ENCODE peak calls at places on chromosome 19, in eight cellular contexts. A, D, P, T, N, M, Q and K are unnamed samples.

GRCh38 chr19:47225746-47226425 is 5.1 kb downstream of the BBC3 start:
- DNase-seq in T (peak), D (peak), M (peak), N (peak), Q (peak), P (peak), A (peak), K (peak)

GRCh38 chr19:6278740-6279619 is 795 bp downstream of the MLLT1 start:
- DNase-seq in N (peak), Q (no peak), T (no peak), M (no peak), P (no peak), D (peak), A (no peak), K (peak)

GRCh38 chr19:55146078-55146647 is 2.8 kb downstream of the TNNT1 start:
- DNase-seq in P (no peak), A (peak), T (no peak), Q (no peak), M (no peak), N (peak), D (no peak), K (no peak)

GRCh38 chr19:49832556-49832955 is 14.5 kb downstream of the MED25 start:
- DNase-seq in T (no peak), Q (peak), D (no peak), N (peak), P (no peak), A (no peak), M (no peak), K (no peak)

GRCh38 chr19:10552596-10553053 is 8.9 kb downstream of the ATG4D start:
- DNase-seq in M (no peak), D (no peak), T (no peak), P (no peak), N (peak), Q (no peak), A (no peak), K (peak)

GRCh38 chr19:5850743-5851293 is 431 bp downstream of the FUT3 start:
- DNase-seq in A (peak), M (no peak), P (no peak), N (no peak), T (peak), D (no peak), Q (peak), K (no peak)

GRCh38 chr19:33688657-33688992 is 66.9 kb downstream of the CHST8 start:
- DNase-seq in P (peak), A (no peak), N (no peak), Q (no peak), D (no peak), M (no peak), T (no peak), K (no peak)

GRCh38 chr19:7242601-7243258 is 51.5 kb downstream of the INSR start:
- DNase-seq in P (peak), M (peak), D (no peak), Q (peak), T (peak), N (peak), A (peak), K (peak)

GRCh38 chr19:43634068-43634467 is 5.6 kb downstream of the CADM4 start:
- DNase-seq in T (no peak), M (no peak), A (no peak), N (no peak), D (no peak), Q (no peak), P (no peak), K (no peak)

GRCh38 chr19:13859361-13859880 is 17.5 kb upstream of the NANOS3 start:
- DNase-seq in D (no peak), P (no peak), T (peak), A (no peak), N (peak), M (no peak), Q (no peak), K (no peak)

GRCh38 chr19:3099347-3100145 is 5.4 kb downstream of the GNA11 start:
- DNase-seq in Q (no peak), M (no peak), D (no peak), A (no peak), N (no peak), P (no peak), T (no peak), K (no peak)

GRCh38 chr19:6522712-6523111 is 8.1 kb upstream of the TNFSF9 start:
- DNase-seq in D (no peak), T (no peak), M (no peak), Q (no peak), N (no peak), A (no peak), P (no peak), K (no peak)

GRCh38 chr19:39428309-39429112 is 7.2 kb downstream of the RPS16 start:
- DNase-seq in P (peak), D (no peak), A (no peak), M (no peak), Q (peak), N (no peak), T (peak), K (no peak)

DNA sequence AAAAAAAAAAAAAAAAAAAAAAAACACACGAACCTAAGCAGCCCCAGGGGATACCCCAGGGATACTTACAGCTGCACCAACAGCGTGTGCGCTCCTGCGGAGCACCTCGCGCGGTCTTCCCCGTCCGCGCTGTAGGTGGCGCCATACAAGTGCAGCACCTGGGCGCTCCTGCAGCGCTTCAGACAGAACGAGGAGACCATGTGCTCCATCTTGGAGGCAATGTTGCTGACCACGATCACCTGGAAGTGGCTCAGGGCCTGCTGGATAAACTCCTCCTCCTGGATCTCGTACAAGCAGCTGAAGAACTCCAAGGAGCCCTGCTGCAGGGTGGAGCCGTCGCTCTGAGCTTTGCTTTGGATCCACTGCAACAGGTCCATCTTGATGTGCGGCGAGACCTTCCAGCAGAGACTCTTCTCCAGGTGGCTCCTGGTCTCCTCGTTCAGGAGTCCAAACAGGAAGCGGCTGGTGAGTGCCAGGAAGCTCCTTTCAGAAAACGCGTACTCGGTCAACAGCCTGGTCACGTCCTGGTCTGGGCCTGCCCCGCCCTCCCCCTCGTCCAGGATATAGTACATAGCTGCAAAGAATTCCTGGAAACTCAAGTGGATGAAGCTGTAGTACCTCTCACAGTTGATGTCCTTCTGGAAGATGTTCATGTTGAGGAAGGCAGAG is 14.5 kb downstream of the NLRP12 start:
- DNase-seq in P (no peak), T (no peak), D (no peak), Q (no peak), N (peak), A (no peak), M (no peak), K (no peak)
- TF ChIP-seq CTCF in P (no peak), T (peak), D (no peak), Q (no peak), N (peak), A (no peak), M (peak), K (no peak)

DNA sequence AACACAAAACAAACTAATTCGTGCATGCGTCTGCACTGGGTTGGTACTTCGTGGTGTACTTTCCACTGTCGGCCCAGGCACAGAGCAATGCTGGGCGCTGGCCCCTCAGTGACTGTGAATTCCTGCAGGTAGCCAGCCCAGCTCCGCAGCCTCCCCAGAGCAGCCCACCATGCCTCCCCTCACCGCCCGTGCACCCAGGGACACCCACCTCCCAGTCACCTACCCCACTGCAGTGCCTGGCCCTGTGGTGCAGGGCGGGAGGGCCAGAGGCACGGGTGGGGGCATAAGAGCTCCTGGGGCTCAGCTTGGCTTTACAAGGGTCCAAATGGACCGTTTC is 93.1 kb upstream of the ZNF507 start:
- DNase-seq in D (no peak), A (no peak), T (no peak), P (no peak), M (no peak), Q (no peak), N (no peak), K (no peak)
- TF ChIP-seq CTCF in D (no peak), A (no peak), T (no peak), P (no peak), M (no peak), Q (no peak), N (no peak), K (no peak)

DNA sequence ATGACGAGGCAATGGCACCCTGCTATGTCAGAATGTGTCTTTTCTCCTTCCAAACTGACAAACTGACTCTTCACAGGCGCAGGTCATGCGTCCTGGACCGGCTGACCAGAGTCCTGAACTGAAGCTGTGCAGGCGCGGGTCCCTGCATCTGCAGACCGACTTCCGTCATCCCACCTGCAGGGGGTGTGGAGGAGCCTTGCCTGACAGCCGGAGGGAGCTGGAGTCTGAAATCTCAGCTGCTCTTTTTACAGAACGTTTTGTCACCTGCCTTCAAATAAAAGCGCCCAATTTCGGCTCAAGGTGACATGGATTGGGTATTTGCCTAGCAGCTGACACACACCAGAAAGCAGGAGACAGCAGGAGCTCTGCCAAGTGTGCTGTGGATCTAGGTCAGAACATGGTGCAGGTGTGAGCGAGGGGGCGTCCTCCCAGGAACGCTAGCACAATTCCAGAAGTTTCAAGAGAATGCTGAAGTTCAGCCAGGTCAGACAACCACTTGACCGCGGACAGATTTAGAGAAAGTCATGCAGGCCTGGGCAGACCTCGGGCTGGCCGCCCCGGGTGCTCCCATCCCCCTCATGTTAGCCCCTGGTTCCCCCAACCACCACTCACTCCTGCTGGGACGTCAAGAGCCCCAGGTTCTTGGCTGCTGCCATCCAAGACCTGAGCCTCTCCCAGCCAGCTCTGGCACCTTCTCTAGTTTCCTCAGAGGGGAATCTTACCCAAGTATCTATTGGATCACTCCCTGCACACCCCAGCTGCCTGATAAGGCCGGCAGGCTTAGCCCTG is 32.8 kb downstream of the ELL start:
- DNase-seq in N (no peak), M (no peak), T (no peak), D (no peak), P (no peak), Q (no peak), A (no peak), K (no peak)
- TF ChIP-seq CTCF in N (no peak), M (peak), T (no peak), D (no peak), P (peak), Q (peak), A (peak), K (no peak)

DNA sequence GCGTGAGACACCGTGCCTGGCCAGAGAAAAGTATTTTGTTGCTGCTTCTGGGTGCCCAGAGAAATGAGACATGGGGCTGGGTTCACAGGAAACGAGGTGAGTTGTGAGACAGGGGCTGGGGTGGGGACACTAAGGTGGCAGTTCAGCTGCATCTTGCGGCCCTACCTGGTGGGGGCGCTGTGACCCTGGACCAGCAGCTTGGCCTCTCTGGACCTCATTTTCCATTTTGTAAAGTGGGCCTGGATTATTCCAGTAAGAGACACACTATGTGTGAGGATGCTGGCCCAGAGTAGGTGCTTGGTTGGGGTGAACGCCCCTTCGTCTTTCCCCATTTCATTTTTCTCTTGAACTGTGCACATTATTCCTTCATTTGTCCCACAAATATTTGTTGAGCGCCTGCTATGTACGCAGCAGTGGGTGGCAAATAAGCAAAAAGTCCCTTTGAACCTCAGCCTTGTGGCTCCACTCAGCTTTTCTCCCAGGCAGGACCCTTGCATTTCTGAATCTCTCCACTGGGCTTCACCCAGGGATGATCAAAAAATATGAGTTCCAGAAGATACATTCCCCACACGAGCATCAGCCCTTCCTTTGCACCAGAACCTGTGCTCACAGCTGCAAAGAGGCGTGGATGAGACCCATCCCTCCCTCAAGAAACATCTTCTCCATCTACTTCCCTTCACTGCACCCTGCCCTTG is 26.6 kb upstream of the OR10H1 start:
- DNase-seq in P (no peak), T (no peak), A (no peak), N (peak), D (no peak), Q (no peak), M (no peak), K (peak)
- TF ChIP-seq CTCF in P (no peak), T (peak), A (peak), N (peak), D (no peak), Q (no peak), M (no peak), K (peak)

DNA sequence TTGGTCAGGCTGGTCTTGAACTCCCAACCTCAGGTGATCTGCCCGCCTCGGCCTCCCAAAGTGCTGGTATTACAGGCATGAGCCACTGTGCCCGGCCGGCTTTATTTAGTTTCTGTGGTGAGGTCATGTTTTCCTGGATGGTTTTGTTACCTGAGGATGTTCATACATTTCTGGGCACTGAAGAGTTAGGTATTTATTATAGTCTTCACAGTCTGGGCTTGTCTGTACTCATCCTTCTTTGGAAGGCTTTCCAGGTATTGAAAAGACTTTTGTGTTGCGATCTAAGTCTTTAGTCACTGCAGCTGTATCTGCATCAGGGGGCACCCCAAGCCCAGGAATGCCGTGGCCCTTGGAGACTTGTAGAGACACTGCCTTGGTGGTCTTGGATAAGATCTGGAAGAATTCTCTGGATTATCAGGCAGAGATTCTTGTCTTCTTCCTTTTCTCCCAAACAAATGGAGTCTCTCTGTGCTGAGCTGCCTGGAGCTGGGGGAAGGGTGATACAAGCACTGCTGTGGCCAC is 12.8 kb downstream of the BLOC1S3 start:
- DNase-seq in D (no peak), A (peak), T (no peak), N (no peak), P (no peak), M (no peak), Q (no peak), K (no peak)
- TF ChIP-seq CTCF in D (no peak), A (peak), T (no peak), N (no peak), P (no peak), M (no peak), Q (no peak), K (no peak)

GRCh38 chr19:279656-280055 is 11.5 kb downstream of the PLPP2 start:
- DNase-seq in N (no peak), M (no peak), D (no peak), T (no peak), Q (no peak), A (no peak), P (no peak), K (no peak)

GRCh38 chr19:281156-281853 is 9.9 kb downstream of the PLPP2 start:
- DNase-seq in A (no peak), D (no peak), T (no peak), Q (no peak), N (no peak), P (no peak), M (no peak), K (no peak)

GRCh38 chr19:281992-282391 is 9.2 kb downstream of the PLPP2 start:
- DNase-seq in A (no peak), N (no peak), M (no peak), Q (no peak), T (no peak), D (no peak), P (no peak), K (no peak)

GRCh38 chr19:279231-279630 is 12.0 kb downstream of the PLPP2 start:
- DNase-seq in N (no peak), D (no peak), Q (no peak), M (no peak), T (no peak), P (no peak), A (no peak), K (no peak)

DNA sequence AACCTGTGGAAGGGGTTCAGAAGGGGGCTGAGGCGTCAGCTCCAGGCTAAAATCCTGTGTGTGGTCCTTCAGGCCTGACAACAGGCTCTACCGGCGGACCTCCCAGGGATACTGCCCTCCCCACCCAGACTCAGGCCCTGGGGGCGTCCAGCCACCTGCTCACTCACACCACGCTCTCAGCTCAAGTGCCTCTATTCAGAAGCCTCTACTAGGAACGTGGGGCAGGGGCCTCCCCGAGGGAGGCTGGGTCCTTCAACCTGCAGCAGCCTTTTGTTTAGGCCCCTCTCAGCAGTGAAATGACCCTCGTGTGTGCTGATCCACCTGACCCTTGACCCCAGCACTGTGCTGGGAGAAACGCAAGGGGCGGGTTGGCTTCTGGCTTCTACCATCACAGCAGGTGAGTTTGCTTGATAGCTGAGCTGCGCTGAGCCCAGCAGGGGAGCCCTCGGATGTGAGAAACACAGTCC is 10.6 kb downstream of the PLPP2 start:
- DNase-seq in N (no peak), A (no peak), T (no peak), M (no peak), Q (no peak), P (no peak), D (no peak), K (no peak)
- TF ChIP-seq CTCF in N (no peak), A (no peak), T (no peak), M (no peak), Q (no peak), P (no peak), D (no peak), K (no peak)

GRCh38 chr19:15452111-15453047 is 2.6 kb upstream of the WIZ start:
- DNase-seq in P (peak), M (no peak), D (no peak), T (no peak), Q (peak), A (peak), N (peak), K (no peak)
- TF ChIP-seq CTCF in P (no peak), M (no peak), D (no peak), T (no peak), Q (no peak), A (no peak), N (no peak), K (no peak)

DNA sequence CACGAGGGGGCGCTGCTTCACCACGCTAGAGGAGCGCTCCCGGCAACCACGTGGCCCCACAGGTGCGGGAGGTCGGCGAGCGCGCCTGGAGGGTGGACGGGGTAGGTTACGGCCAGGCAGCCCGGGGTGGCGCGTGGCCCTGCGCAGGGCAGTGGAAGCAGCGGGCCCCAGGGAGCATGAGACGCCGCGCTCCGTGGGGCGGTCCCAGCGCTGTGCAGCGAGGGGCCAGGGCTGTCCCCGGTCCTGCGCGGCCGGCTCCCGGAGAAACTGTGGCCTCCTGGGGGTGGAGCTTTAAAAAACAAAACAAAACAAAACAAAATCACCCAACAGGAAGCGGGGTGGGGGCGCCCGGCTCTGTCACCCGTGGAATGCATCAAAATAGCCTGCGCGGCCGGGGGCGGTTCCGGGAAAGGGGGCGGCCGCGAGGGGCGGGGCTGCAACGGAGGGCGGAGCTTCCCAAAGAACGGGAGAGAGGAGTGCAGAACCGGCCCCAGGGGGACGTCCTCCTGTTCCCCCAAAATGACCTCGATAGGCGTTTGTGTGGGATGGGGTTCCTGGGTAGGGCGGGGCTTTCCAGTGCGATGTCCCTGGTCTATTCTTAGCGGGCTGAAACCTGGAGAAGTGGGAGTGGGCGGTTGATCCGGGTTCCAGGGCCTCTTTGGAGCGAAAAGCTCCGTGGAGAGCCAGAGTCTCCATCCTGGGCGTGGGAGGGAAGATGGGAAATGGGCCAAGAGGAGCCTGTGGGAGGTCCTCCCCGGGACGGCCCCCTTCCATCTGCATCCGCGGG is 27.3 kb downstream of the NUMBL start:
- DNase-seq in N (peak), Q (peak), D (peak), A (peak), M (peak), P (peak), T (peak), K (peak)
- TF ChIP-seq CTCF in N (peak), Q (peak), D (peak), A (no peak), M (no peak), P (peak), T (peak), K (peak)